ENCODE peak calls at places on chromosomes 5 and 9, in eight cellular contexts. X, U, Y, W, A, M, I and K are unnamed samples.

GRCh38 chr9:99433555-99433954 is 211.5 kb downstream of the SEC61B start:
- DNase-seq in X (peak; percentile 16), U (no peak), Y (no peak), W (peak; percentile 8), A (peak; percentile 56), M (peak; percentile 71), I (no peak), K (no peak)

GRCh38 chr5:112436139-112436538 is 17.1 kb upstream of the EPB41L4A start:
- DNase-seq in X (no peak), U (no peak), Y (no peak), W (no peak), A (no peak), M (no peak), I (peak; percentile 10), K (no peak)

GRCh38 chr9:114249424-114250234 is 73.3 kb upstream of the ORM1 start:
- DNase-seq in X (no peak), U (no peak), Y (no peak), W (no peak), A (no peak), M (no peak), I (no peak), K (no peak)

GRCh38 chr5:95759005-95759404 is 27.9 kb downstream of the RHOBTB3 start:
- DNase-seq in X (no peak), U (no peak), Y (no peak), W (no peak), A (no peak), M (no peak), I (no peak), K (no peak)

GRCh38 chr9:123616707-123617106 is 260.7 kb downstream of the CRB2 start:
- DNase-seq in X (no peak), U (no peak), Y (no peak), W (no peak), A (no peak), M (no peak), I (no peak), K (no peak)

GRCh38 chr5:142495561-142495960 is 170.7 kb upstream of the SPRY4 start:
- DNase-seq in X (no peak), U (no peak), Y (no peak), W (no peak), A (no peak), M (no peak), I (no peak), K (no peak)

GRCh38 chr5:177302354-177303110 is 987 bp downstream of the RAB24 start:
- DNase-seq in X (no peak), U (no peak), Y (no peak), W (no peak), A (no peak), M (no peak), I (peak; percentile 1), K (no peak)

GRCh38 chr5:91059409-91059808 is 323.7 kb downstream of the ARRDC3 start:
- DNase-seq in X (no peak), U (no peak), Y (no peak), W (no peak), A (no peak), M (no peak), I (no peak), K (no peak)

GRCh38 chr9:69590241-69590640 is 81.9 kb downstream of the APBA1 start:
- DNase-seq in X (no peak), U (no peak), Y (no peak), W (no peak), A (no peak), M (no peak), I (no peak), K (no peak)

GRCh38 chr5:79562351-79563246 is 48.7 kb upstream of the HOMER1 start:
- DNase-seq in X (peak; percentile 35), U (no peak), Y (no peak), W (no peak), A (no peak), M (no peak), I (no peak), K (no peak)

GRCh38 chr9:70678153-70678552 is 263.7 kb upstream of the KLF9 start:
- DNase-seq in X (no peak), U (no peak), Y (no peak), W (no peak), A (no peak), M (no peak), I (no peak), K (no peak)

GRCh38 chr5:137075163-137075970 is 423.8 kb downstream of the SPOCK1 start:
- DNase-seq in X (peak; percentile 75), U (peak; percentile 82), Y (no peak), W (peak; percentile 81), A (no peak), M (peak; percentile 73), I (peak; percentile 52), K (peak; percentile 3)

GRCh38 chr5:1176473-1177391 is 24.7 kb upstream of the SLC6A19 start:
- DNase-seq in X (no peak), U (peak; percentile 33), Y (no peak), W (no peak), A (no peak), M (no peak), I (no peak), K (no peak)

GRCh38 chr5:51468196-51468595 is 84.9 kb downstream of the ISL1 start:
- DNase-seq in X (no peak), U (no peak), Y (no peak), W (no peak), A (no peak), M (peak; percentile 13), I (no peak), K (no peak)

GRCh38 chr5:118301696-118302095 is 686.7 kb downstream of the DTWD2 start:
- DNase-seq in X (no peak), U (no peak), Y (no peak), W (no peak), A (no peak), M (no peak), I (no peak), K (no peak)

GRCh38 chr9:15572200-15572599 is 19.4 kb downstream of the CCDC171 start:
- DNase-seq in X (no peak), U (peak; percentile 50), Y (no peak), W (no peak), A (no peak), M (no peak), I (peak; percentile 64), K (no peak)

GRCh38 chr9:93600504-93600903 is 24.1 kb downstream of the PHF2 start:
- DNase-seq in X (no peak), U (peak; percentile 67), Y (no peak), W (no peak), A (no peak), M (no peak), I (no peak), K (no peak)

GRCh38 chr9:114180701-114181582 is 25.6 kb downstream of the COL27A1 start:
- DNase-seq in X (no peak), U (no peak), Y (no peak), W (no peak), A (no peak), M (no peak), I (no peak), K (no peak)

GRCh38 chr5:139181835-139182452 is 16.2 kb downstream of the SIL1 start:
- DNase-seq in X (peak; percentile 6), U (no peak), Y (no peak), W (no peak), A (no peak), M (peak; percentile 45), I (no peak), K (no peak)

GRCh38 chr9:124281934-124282351 is 24.2 kb downstream of the NEK6 start:
- DNase-seq in X (peak; percentile 86), U (no peak), Y (no peak), W (no peak), A (no peak), M (no peak), I (no peak), K (no peak)

GRCh38 chr9:114276908-114277821 is 45.7 kb upstream of the ORM1 start:
- DNase-seq in X (peak; percentile 83), U (no peak), Y (no peak), W (no peak), A (no peak), M (peak; percentile 48), I (no peak), K (no peak)

GRCh38 chr5:10701567-10702039 is 59.4 kb downstream of the DAP start:
- DNase-seq in X (no peak), U (peak; percentile 13), Y (no peak), W (peak; percentile 61), A (peak; percentile 27), M (no peak), I (peak; percentile 9), K (peak; percentile 34)

GRCh38 chr5:128121679-128122078 is 38.1 kb downstream of the SLC12A2 start:
- DNase-seq in X (no peak), U (no peak), Y (no peak), W (no peak), A (no peak), M (no peak), I (no peak), K (no peak)

GRCh38 chr9:101026824-101027223 is 1.7 kb upstream of the PLPPR1 start:
- DNase-seq in X (no peak), U (peak; percentile 79), Y (no peak), W (no peak), A (no peak), M (no peak), I (peak; percentile 76), K (no peak)

GRCh38 chr5:100900796-100901731 is 2.0 kb downstream of the ST8SIA4 start:
- DNase-seq in X (peak; percentile 4), U (peak; percentile 45), Y (peak; percentile 90), W (peak; percentile 74), A (peak; percentile 86), M (no peak), I (peak; percentile 75), K (peak; percentile 13)

GRCh38 chr5:10354048-10354872 is 765 bp downstream of the MARCHF6 start:
- DNase-seq in X (peak; percentile 44), U (peak; percentile 58), Y (peak; percentile 3), W (peak; percentile 32), A (peak; percentile 32), M (no peak), I (peak; percentile 40), K (peak; percentile 48)

GRCh38 chr9:36450110-36450732 is 50.2 kb upstream of the RNF38 start:
- DNase-seq in X (peak; percentile 19), U (peak; percentile 8), Y (no peak), W (peak; percentile 29), A (no peak), M (peak; percentile 29), I (peak; percentile 31), K (no peak)

GRCh38 chr5:7393921-7394799 is 1.8 kb upstream of the ADCY2 start:
- DNase-seq in X (no peak), U (no peak), Y (no peak), W (no peak), A (no peak), M (no peak), I (no peak), K (no peak)

GRCh38 chr9:91905958-91906585 is 44.0 kb downstream of the ROR2 start:
- DNase-seq in X (no peak), U (no peak), Y (peak; percentile 24), W (no peak), A (peak; percentile 37), M (no peak), I (no peak), K (no peak)